ENCODE peak calls at places on chromosome 14, in four cellular contexts. T is cardiac muscle cell; R is iPS-NIHi11; X is stimulated activated naive CD4-positive, alpha-beta T cell treated with Interleukin-2 at 50 U/mL for 16 hours. A is an unnamed sample.

GRCh38 chr14:102374264-102374663 is 11.5 kb downstream of the TECPR2 start:
- DNase-seq in T (no peak), R (no peak), X (no peak), A (no peak)

GRCh38 chr14:54087376-54087775 is 130.8 kb upstream of the BMP4 start:
- DNase-seq in T (no peak), X (no peak), R (no peak), A (no peak)

GRCh38 chr14:68946423-68946822 is 32.7 kb downstream of the ACTN1 start:
- DNase-seq in T (no peak), X (no peak), R (no peak), A (no peak)

GRCh38 chr14:45252356-45253069 is 489 bp downstream of the MIS18BP1 start:
- DNase-seq in X (peak), T (peak), R (no peak), A (no peak)

GRCh38 chr14:56126514-56126913 is 8.3 kb downstream of the PELI2 start:
- DNase-seq in T (no peak), X (no peak), R (no peak), A (no peak)

GRCh38 chr14:75134644-75135043 is 7.8 kb upstream of the NEK9 start:
- DNase-seq in R (no peak), X (no peak), T (no peak), A (no peak)

GRCh38 chr14:105351920-105352871 is 37.6 kb downstream of the PACS2 start:
- DNase-seq in T (peak), R (peak), X (peak), A (peak)

GRCh38 chr14:68216072-68216471 is 396.5 kb downstream of the RAD51B start:
- DNase-seq in X (no peak), T (no peak), R (no peak), A (no peak)

GRCh38 chr14:75514673-75515630 is 7.3 kb upstream of the BATF start:
- DNase-seq in X (peak), T (peak), R (no peak), A (no peak)

GRCh38 chr14:90968025-90968424 is 92.4 kb downstream of the RPS6KA5 start:
- DNase-seq in X (no peak), T (peak), R (no peak), A (no peak)

GRCh38 chr14:48398675-48399282 is 723.4 kb upstream of the MDGA2 start:
- DNase-seq in X (no peak), R (peak), T (peak), A (peak)

GRCh38 chr14:75059642-75060041 is 4.2 kb downstream of the ACYP1 start:
- DNase-seq in T (no peak), X (no peak), R (no peak), A (no peak)

GRCh38 chr14:49865431-49865859 is 12.9 kb upstream of the NEMF start:
- DNase-seq in R (peak), X (peak), T (peak), A (peak)

GRCh38 chr14:64541261-64541970 is 875 bp downstream of the HSPA2 start:
- DNase-seq in R (no peak), X (no peak), T (no peak), A (peak)

GRCh38 chr14:69696633-69697557 is 70.0 kb upstream of the SRSF5 start:
- DNase-seq in T (peak), R (no peak), X (no peak), A (no peak)

GRCh38 chr14:23252420-23253333 is 14.9 kb downstream of the RNF212B start:
- DNase-seq in X (no peak), T (no peak), R (peak), A (no peak)

GRCh38 chr14:98006008-98006407 is 1208.8 kb downstream of the VRK1 start:
- DNase-seq in X (no peak), R (no peak), T (no peak), A (no peak)

GRCh38 chr14:32306549-32306948 is 22.5 kb upstream of the AKAP6 start:
- DNase-seq in T (no peak), X (no peak), R (no peak), A (no peak)

GRCh38 chr14:101721951-101722661 is 39.4 kb upstream of the PPP2R5C start:
- DNase-seq in T (peak), R (peak), X (peak), A (no peak)

GRCh38 chr14:73283592-73284379 is 46.5 kb downstream of the PAPLN start:
- DNase-seq in T (peak), X (no peak), R (no peak), A (no peak)

GRCh38 chr14:57559561-57559960 is 65.9 kb upstream of the CCDC198 start:
- DNase-seq in T (no peak), X (no peak), R (no peak), A (no peak)

GRCh38 chr14:85122690-85123089 is 407.3 kb upstream of the FLRT2 start:
- DNase-seq in R (no peak), T (peak), X (no peak), A (no peak)

GRCh38 chr14:86847176-86847575 is 1145.8 kb downstream of the GALC start:
- DNase-seq in R (no peak), T (no peak), X (no peak), A (no peak)

GRCh38 chr14:78847801-78848200 is 677.6 kb downstream of the NRXN3 start:
- DNase-seq in R (no peak), X (no peak), T (no peak), A (no peak)

GRCh38 chr14:97172644-97173043 is 375.5 kb downstream of the VRK1 start:
- DNase-seq in T (no peak), R (no peak), X (no peak), A (no peak)

GRCh38 chr14:82636426-82636825 is 1102.8 kb upstream of the SEL1L start:
- DNase-seq in R (no peak), T (no peak), X (no peak), A (no peak)

GRCh38 chr14:77139540-77140342 is 1.9 kb downstream of the ZDHHC22 start:
- DNase-seq in T (peak), R (peak), X (no peak), A (peak)

GRCh38 chr14:63555572-63555971 is 12.4 kb upstream of the PPP2R5E start:
- DNase-seq in T (no peak), X (peak), R (no peak), A (no peak)

GRCh38 chr14:29310210-29310609 is 543.6 kb downstream of the FOXG1 start:
- DNase-seq in R (no peak), X (no peak), T (no peak), A (no peak)

GRCh38 chr14:104724407-104724980 is 465 bp downstream of the ADSS1 start:
- DNase-seq in X (peak), R (peak), T (no peak), A (no peak)

A was measured in SHP77.